ENCODE peak calls at places on chromosomes 16 and 17, in four cellular contexts. J, R, M and N are unnamed samples.
A peak's percentile ranks its signal among the peaks of the same experiment; 100 is the strongest.

GRCh38 chr16:89589241-89589926 is 13.8 kb downstream of the CPNE7 start:
- DNase-seq in J (no peak), R (no peak), M (no peak), N (no peak)

GRCh38 chr16:23521037-23521743 is 10.9 kb upstream of the GGA2 start:
- DNase-seq in J (no peak), R (no peak), M (no peak), N (no peak)

GRCh38 chr16:89172901-89173628 is 1.5 kb downstream of the CDH15 start:
- DNase-seq in J (peak; percentile 30), R (no peak), M (no peak), N (no peak)

GRCh38 chr16:79768594-79768993 is 168.1 kb upstream of the MAF start:
- DNase-seq in J (peak; percentile 24), R (no peak), M (no peak), N (peak; percentile 27)

GRCh38 chr17:80096531-80097306 is 4.7 kb upstream of the GAA start:
- DNase-seq in J (no peak), R (no peak), M (no peak), N (no peak)

GRCh38 chr16:59633996-59634579 is 900.0 kb upstream of the GOT2 start:
- DNase-seq in J (no peak), R (no peak), M (no peak), N (no peak)

GRCh38 chr17:40038882-40039513 is 15.2 kb downstream of the MED24 start:
- DNase-seq in J (peak; percentile 67), R (no peak), M (peak; percentile 81), N (no peak)

GRCh38 chr16:48636521-48636920 is 26.5 kb upstream of the N4BP1 start:
- DNase-seq in J (no peak), R (no peak), M (no peak), N (no peak)

GRCh38 chr16:11093578-11094074 is 149.3 kb downstream of the CLEC16A start:
- DNase-seq in J (no peak), R (no peak), M (no peak), N (no peak)

GRCh38 chr17:77346765-77347164 is 206.0 kb downstream of the SEC14L1 start:
- DNase-seq in J (no peak), R (no peak), M (no peak), N (no peak)

GRCh38 chr16:71358464-71359031 is at the start of gene CALB2:
- DNase-seq in J (peak; percentile 90), R (no peak), M (peak; percentile 40), N (peak; percentile 33)

GRCh38 chr17:14826361-14826760 is 438.8 kb downstream of the PMP22 start:
- DNase-seq in J (no peak), R (no peak), M (no peak), N (no peak)

GRCh38 chr17:41178843-41179616 is 1.0 kb upstream of the KRTAP4-2 start:
- DNase-seq in J (no peak), R (no peak), M (no peak), N (no peak)

GRCh38 chr17:61720016-61720795 is 129.2 kb upstream of the NACA2 start:
- DNase-seq in J (no peak), R (no peak), M (no peak), N (no peak)

GRCh38 chr16:53984936-53985335 is 281.0 kb downstream of the FTO start:
- DNase-seq in J (no peak), R (no peak), M (peak; percentile 54), N (no peak)

GRCh38 chr16:74568961-74569631 is 37.8 kb downstream of the GLG1 start:
- DNase-seq in J (no peak), R (no peak), M (no peak), N (no peak)

GRCh38 chr16:79612207-79612606 is 11.7 kb upstream of the MAF start:
- DNase-seq in J (no peak), R (no peak), M (peak; percentile 43), N (no peak)

GRCh38 chr16:89581861-89582563 is 6.5 kb downstream of the CPNE7 start:
- DNase-seq in J (no peak), R (no peak), M (peak; percentile 73), N (no peak)

GRCh38 chr16:57474671-57475661 is 11.3 kb downstream of the DOK4 start:
- DNase-seq in J (no peak), R (no peak), M (no peak), N (no peak)

GRCh38 chr16:65497571-65497970 is 375.7 kb upstream of the CDH11 start:
- DNase-seq in J (no peak), R (no peak), M (no peak), N (no peak)

GRCh38 chr16:81485824-81486554 is 41.4 kb downstream of the CMIP start:
- DNase-seq in J (no peak), R (no peak), M (no peak), N (no peak)